ENCODE peak calls at places on chromosomes 7 and 10, in seven cellular contexts. One of them, this sample, is unnamed.

GRCh38 chr10:74502963-74503608 is 323.3 kb upstream of the KAT6B start:
- DNase-seq in brain microvascular endothelial cell: peak; percentile 37
- DNase-seq in GM12865: peak; percentile 6
- DNase-seq in spleen: no peak
- DNase-seq in CD8-positive, alpha-beta T cell: no peak
- DNase-seq in SK-N-SH: no peak
- DNase-seq in cardiac fibroblast: peak; percentile 77
- DNase-seq in this sample: peak; percentile 52

GRCh38 chr7:35991511-35992232 is 161.4 kb upstream of the EEPD1 start:
- DNase-seq in brain microvascular endothelial cell: peak; percentile 45
- DNase-seq in GM12865: no peak
- DNase-seq in spleen: no peak
- DNase-seq in CD8-positive, alpha-beta T cell: no peak
- DNase-seq in SK-N-SH: no peak
- DNase-seq in cardiac fibroblast: no peak
- DNase-seq in this sample: no peak

GRCh38 chr10:8435186-8436055 is 380.9 kb downstream of the GATA3 start:
- DNase-seq in brain microvascular endothelial cell: no peak
- DNase-seq in GM12865: no peak
- DNase-seq in spleen: no peak
- DNase-seq in CD8-positive, alpha-beta T cell: no peak
- DNase-seq in SK-N-SH: no peak
- DNase-seq in cardiac fibroblast: no peak
- DNase-seq in this sample: no peak

GRCh38 chr7:152968003-152968402 is 208.5 kb downstream of the ACTR3B start:
- DNase-seq in brain microvascular endothelial cell: no peak
- DNase-seq in GM12865: no peak
- DNase-seq in spleen: no peak
- DNase-seq in CD8-positive, alpha-beta T cell: no peak
- DNase-seq in SK-N-SH: no peak
- DNase-seq in cardiac fibroblast: peak; percentile 2
- DNase-seq in this sample: no peak

GRCh38 chr7:2510909-2511768 is 8.4 kb upstream of the LFNG start:
- DNase-seq in brain microvascular endothelial cell: no peak
- DNase-seq in GM12865: peak; percentile 48
- DNase-seq in spleen: peak; percentile 94
- DNase-seq in CD8-positive, alpha-beta T cell: peak; percentile 76
- DNase-seq in SK-N-SH: no peak
- DNase-seq in cardiac fibroblast: no peak
- DNase-seq in this sample: no peak

GRCh38 chr7:78530351-78530750 is 731.8 kb downstream of the PHTF2 start:
- DNase-seq in brain microvascular endothelial cell: peak; percentile 65
- DNase-seq in GM12865: no peak
- DNase-seq in spleen: no peak
- DNase-seq in CD8-positive, alpha-beta T cell: no peak
- DNase-seq in SK-N-SH: no peak
- DNase-seq in cardiac fibroblast: peak; percentile 79
- DNase-seq in this sample: peak; percentile 57

GRCh38 chr7:59079-59825 is 133.1 kb upstream of the FAM20C start:
- DNase-seq in brain microvascular endothelial cell: no peak
- DNase-seq in GM12865: no peak
- DNase-seq in spleen: peak; percentile 25
- DNase-seq in CD8-positive, alpha-beta T cell: peak; percentile 7
- DNase-seq in SK-N-SH: no peak
- DNase-seq in cardiac fibroblast: no peak
- DNase-seq in this sample: no peak

GRCh38 chr7:129188372-129188891 is at the start of gene SMO:
- DNase-seq in brain microvascular endothelial cell: no peak
- DNase-seq in GM12865: no peak
- DNase-seq in spleen: peak; percentile 74
- DNase-seq in CD8-positive, alpha-beta T cell: no peak
- DNase-seq in SK-N-SH: peak; percentile 96
- DNase-seq in cardiac fibroblast: no peak
- DNase-seq in this sample: no peak

GRCh38 chr10:127374901-127375300 is 174.2 kb upstream of the NPS start:
- DNase-seq in brain microvascular endothelial cell: no peak
- DNase-seq in GM12865: no peak
- DNase-seq in spleen: no peak
- DNase-seq in CD8-positive, alpha-beta T cell: no peak
- DNase-seq in SK-N-SH: no peak
- DNase-seq in cardiac fibroblast: no peak
- DNase-seq in this sample: no peak

GRCh38 chr7:50665403-50666123 is 100.4 kb upstream of the DDC start:
- DNase-seq in brain microvascular endothelial cell: peak; percentile 41
- DNase-seq in GM12865: no peak
- DNase-seq in spleen: no peak
- DNase-seq in CD8-positive, alpha-beta T cell: no peak
- DNase-seq in SK-N-SH: no peak
- DNase-seq in cardiac fibroblast: peak; percentile 89
- DNase-seq in this sample: no peak

GRCh38 chr10:128011059-128011979 is 104.4 kb downstream of the PTPRE start:
- DNase-seq in brain microvascular endothelial cell: peak; percentile 57
- DNase-seq in GM12865: peak; percentile 76
- DNase-seq in spleen: peak; percentile 96
- DNase-seq in CD8-positive, alpha-beta T cell: peak; percentile 88
- DNase-seq in SK-N-SH: peak; percentile 95
- DNase-seq in cardiac fibroblast: peak; percentile 64
- DNase-seq in this sample: peak; percentile 42

GRCh38 chr10:131267814-131268095 is 43.8 kb downstream of the TCERG1L start:
- DNase-seq in brain microvascular endothelial cell: no peak
- DNase-seq in GM12865: no peak
- DNase-seq in spleen: peak; percentile 58
- DNase-seq in CD8-positive, alpha-beta T cell: no peak
- DNase-seq in SK-N-SH: no peak
- DNase-seq in cardiac fibroblast: no peak
- DNase-seq in this sample: no peak

GRCh38 chr7:30727061-30727945 is 24.6 kb upstream of the INMT start:
- DNase-seq in brain microvascular endothelial cell: no peak
- DNase-seq in GM12865: peak; percentile 18
- DNase-seq in spleen: peak; percentile 79
- DNase-seq in CD8-positive, alpha-beta T cell: peak; percentile 64
- DNase-seq in SK-N-SH: no peak
- DNase-seq in cardiac fibroblast: no peak
- DNase-seq in this sample: peak; percentile 51

GRCh38 chr10:58856508-58857240 is 319.8 kb upstream of the PHYHIPL start:
- DNase-seq in brain microvascular endothelial cell: peak; percentile 97
- DNase-seq in GM12865: no peak
- DNase-seq in spleen: no peak
- DNase-seq in CD8-positive, alpha-beta T cell: no peak
- DNase-seq in SK-N-SH: no peak
- DNase-seq in cardiac fibroblast: peak; percentile 99
- DNase-seq in this sample: peak; percentile 99

GRCh38 chr10:1406172-1406975 is 331.0 kb downstream of the ADARB2 start:
- DNase-seq in brain microvascular endothelial cell: no peak
- DNase-seq in GM12865: no peak
- DNase-seq in spleen: peak; percentile 42
- DNase-seq in CD8-positive, alpha-beta T cell: no peak
- DNase-seq in SK-N-SH: no peak
- DNase-seq in cardiac fibroblast: no peak
- DNase-seq in this sample: no peak

GRCh38 chr10:110017940-110018339 is 10.2 kb downstream of the ADD3 start:
- DNase-seq in brain microvascular endothelial cell: no peak
- DNase-seq in GM12865: no peak
- DNase-seq in spleen: no peak
- DNase-seq in CD8-positive, alpha-beta T cell: no peak
- DNase-seq in SK-N-SH: no peak
- DNase-seq in cardiac fibroblast: no peak
- DNase-seq in this sample: peak; percentile 56

GRCh38 chr10:11424456-11425287 is 186.8 kb downstream of the USP6NL start:
- DNase-seq in brain microvascular endothelial cell: peak; percentile 46
- DNase-seq in GM12865: peak; percentile 54
- DNase-seq in spleen: no peak
- DNase-seq in CD8-positive, alpha-beta T cell: no peak
- DNase-seq in SK-N-SH: peak; percentile 76
- DNase-seq in cardiac fibroblast: peak; percentile 66
- DNase-seq in this sample: peak; percentile 45

GRCh38 chr10:67606572-67606971 is 89.4 kb downstream of the CTNNA3 start:
- DNase-seq in brain microvascular endothelial cell: peak; percentile 88
- DNase-seq in GM12865: no peak
- DNase-seq in spleen: no peak
- DNase-seq in CD8-positive, alpha-beta T cell: no peak
- DNase-seq in SK-N-SH: no peak
- DNase-seq in cardiac fibroblast: peak; percentile 79
- DNase-seq in this sample: peak; percentile 39

GRCh38 chr10:63812491-63812890 is 291.3 kb downstream of the REEP3 start:
- DNase-seq in brain microvascular endothelial cell: peak; percentile 10
- DNase-seq in GM12865: no peak
- DNase-seq in spleen: no peak
- DNase-seq in CD8-positive, alpha-beta T cell: no peak
- DNase-seq in SK-N-SH: no peak
- DNase-seq in cardiac fibroblast: peak; percentile 28
- DNase-seq in this sample: peak; percentile 68

GRCh38 chr10:86344281-86344680 is 22.3 kb downstream of the GRID1 start:
- DNase-seq in brain microvascular endothelial cell: no peak
- DNase-seq in GM12865: no peak
- DNase-seq in spleen: peak; percentile 56
- DNase-seq in CD8-positive, alpha-beta T cell: no peak
- DNase-seq in SK-N-SH: no peak
- DNase-seq in cardiac fibroblast: no peak
- DNase-seq in this sample: no peak

DNA sequence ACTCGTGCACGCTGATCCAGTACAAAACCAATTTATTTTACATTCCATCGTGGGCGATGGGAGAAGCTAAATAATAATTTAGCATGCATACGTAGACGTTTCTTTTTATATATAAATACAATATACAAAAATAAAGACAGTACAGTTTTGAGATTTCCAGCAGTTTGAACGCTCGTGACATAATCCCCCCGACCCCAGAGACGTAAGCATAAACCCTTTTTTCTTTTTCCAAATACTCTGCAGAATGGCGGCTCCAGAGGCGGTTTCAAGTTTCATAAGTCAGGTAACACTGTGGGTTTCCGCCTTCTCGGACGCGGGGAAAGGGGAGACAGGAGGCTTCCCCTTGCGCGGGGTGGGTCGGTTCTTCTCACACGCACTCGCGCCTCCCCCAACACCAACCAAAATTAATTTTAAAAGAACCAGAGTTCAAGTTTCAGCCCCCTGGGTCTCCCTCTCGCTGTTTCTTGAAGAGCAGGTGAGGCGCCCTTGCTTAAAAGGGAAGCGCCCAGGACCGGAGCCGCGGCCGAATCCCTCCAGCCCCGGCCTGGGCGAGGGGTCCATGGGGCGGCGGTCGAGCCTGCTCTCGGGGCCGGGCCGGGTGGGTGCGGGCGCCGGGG is 5.5 kb downstream of the MNX1 start:
- DNase-seq in brain microvascular endothelial cell: no peak
- DNase-seq in GM12865: no peak
- DNase-seq in spleen: no peak
- DNase-seq in CD8-positive, alpha-beta T cell: no peak
- DNase-seq in SK-N-SH: peak; percentile 54
- DNase-seq in cardiac fibroblast: no peak
- DNase-seq in this sample: no peak
- H3K4me3 ChIP-seq in brain microvascular endothelial cell: no peak overlapping the region
- H3K4me3 ChIP-seq in GM12865: no peak overlapping the region
- H3K4me3 ChIP-seq in spleen: no peak overlapping the region
- H3K4me3 ChIP-seq in CD8-positive, alpha-beta T cell: no peak overlapping the region
- H3K4me3 ChIP-seq in SK-N-SH: no peak overlapping the region
- H3K4me3 ChIP-seq in cardiac fibroblast: no peak overlapping the region
- H3K4me3 ChIP-seq in this sample: no peak overlapping the region

GRCh38 chr7:155369766-155370165 is 72.1 kb downstream of the INSIG1 start:
- DNase-seq in brain microvascular endothelial cell: no peak
- DNase-seq in GM12865: no peak
- DNase-seq in spleen: peak; percentile 47
- DNase-seq in CD8-positive, alpha-beta T cell: no peak
- DNase-seq in SK-N-SH: no peak
- DNase-seq in cardiac fibroblast: no peak
- DNase-seq in this sample: no peak

GRCh38 chr7:155371331-155371883 is 73.7 kb downstream of the INSIG1 start:
- DNase-seq in brain microvascular endothelial cell: no peak
- DNase-seq in GM12865: no peak
- DNase-seq in spleen: peak; percentile 52
- DNase-seq in CD8-positive, alpha-beta T cell: no peak
- DNase-seq in SK-N-SH: no peak
- DNase-seq in cardiac fibroblast: no peak
- DNase-seq in this sample: no peak

GRCh38 chr7:155372782-155373358 is 75.2 kb downstream of the INSIG1 start:
- DNase-seq in brain microvascular endothelial cell: no peak
- DNase-seq in GM12865: no peak
- DNase-seq in spleen: no peak
- DNase-seq in CD8-positive, alpha-beta T cell: no peak
- DNase-seq in SK-N-SH: no peak
- DNase-seq in cardiac fibroblast: no peak
- DNase-seq in this sample: no peak

GRCh38 chr7:155373359-155374273 is 75.9 kb downstream of the INSIG1 start:
- DNase-seq in brain microvascular endothelial cell: no peak
- DNase-seq in GM12865: no peak
- DNase-seq in spleen: peak; percentile 66
- DNase-seq in CD8-positive, alpha-beta T cell: no peak
- DNase-seq in SK-N-SH: peak; percentile 61
- DNase-seq in cardiac fibroblast: peak; percentile 20
- DNase-seq in this sample: no peak

GRCh38 chr7:155371884-155372781 is 74.5 kb downstream of the INSIG1 start:
- DNase-seq in brain microvascular endothelial cell: no peak
- DNase-seq in GM12865: peak; percentile 32
- DNase-seq in spleen: peak; percentile 82
- DNase-seq in CD8-positive, alpha-beta T cell: no peak
- DNase-seq in SK-N-SH: peak; percentile 68
- DNase-seq in cardiac fibroblast: no peak
- DNase-seq in this sample: no peak
- TF ChIP-seq CTCF in brain microvascular endothelial cell: no peak
- TF ChIP-seq CTCF in GM12865: peak; percentile 39
- TF ChIP-seq CTCF in spleen: peak; percentile 57
- TF ChIP-seq CTCF in CD8-positive, alpha-beta T cell: no peak
- TF ChIP-seq CTCF in SK-N-SH: peak; percentile 46
- TF ChIP-seq CTCF in cardiac fibroblast: no peak
- TF ChIP-seq CTCF in this sample: no peak

DNA sequence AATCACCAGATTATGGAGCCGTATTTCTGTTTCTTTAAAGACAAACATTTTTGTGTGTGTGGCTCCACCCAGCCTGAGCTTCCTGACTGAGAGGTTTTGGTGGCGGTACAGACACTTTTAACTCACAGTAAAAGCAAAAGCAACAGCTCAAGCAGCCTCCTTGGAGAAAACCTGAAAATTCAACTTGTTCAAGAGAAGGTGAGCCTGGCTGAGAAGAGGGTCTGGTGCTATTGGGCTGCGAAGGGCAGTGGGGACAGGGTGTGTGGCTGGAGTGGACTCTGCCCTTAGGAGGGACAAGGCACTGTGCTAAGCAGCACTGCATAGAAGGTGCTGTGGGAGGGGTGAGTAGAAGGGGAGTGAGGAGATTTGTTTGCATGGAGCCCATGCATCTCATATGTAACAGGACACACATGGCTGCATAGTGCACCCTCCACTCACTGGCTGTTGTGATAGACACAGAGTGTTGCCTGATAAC is at the start of gene GIMAP7:
- DNase-seq in brain microvascular endothelial cell: no peak
- DNase-seq in GM12865: peak; percentile 71
- DNase-seq in spleen: no peak
- DNase-seq in CD8-positive, alpha-beta T cell: peak; percentile 73
- DNase-seq in SK-N-SH: no peak
- DNase-seq in cardiac fibroblast: no peak
- DNase-seq in this sample: no peak
- H3K4me3 ChIP-seq in brain microvascular endothelial cell: no peak within 1 kb of the TSS
- H3K4me3 ChIP-seq in GM12865: peak within 1 kb of the TSS; percentile 75
- H3K4me3 ChIP-seq in spleen: peak within 1 kb of the TSS; percentile 58
- H3K4me3 ChIP-seq in CD8-positive, alpha-beta T cell: peak within 1 kb of the TSS; percentile 63
- H3K4me3 ChIP-seq in SK-N-SH: no peak within 1 kb of the TSS
- H3K4me3 ChIP-seq in cardiac fibroblast: no peak within 1 kb of the TSS
- H3K4me3 ChIP-seq in this sample: no peak within 1 kb of the TSS

GRCh38 chr7:150756858-150757257 is 19.6 kb downstream of the GIMAP5 start:
- DNase-seq in brain microvascular endothelial cell: no peak
- DNase-seq in GM12865: peak; percentile 72
- DNase-seq in spleen: no peak
- DNase-seq in CD8-positive, alpha-beta T cell: no peak
- DNase-seq in SK-N-SH: no peak
- DNase-seq in cardiac fibroblast: peak; percentile 7
- DNase-seq in this sample: no peak
- TF ChIP-seq CTCF in brain microvascular endothelial cell: no peak
- TF ChIP-seq CTCF in GM12865: peak; percentile 52
- TF ChIP-seq CTCF in spleen: peak; percentile 68
- TF ChIP-seq CTCF in CD8-positive, alpha-beta T cell: peak; percentile 74
- TF ChIP-seq CTCF in SK-N-SH: peak; percentile 55
- TF ChIP-seq CTCF in cardiac fibroblast: no peak
- TF ChIP-seq CTCF in this sample: peak; percentile 32